ENCODE peak calls at places on chromosomes 2 and 18, in nine cellular contexts. B is adrenal gland, S is body of pancreas, R is GM12891, Q is stomach, J is lower leg skin, M is esophagus squamous epithelium, E is heart left ventricle, V is H1. I is an unnamed sample.

GRCh38 chr2:8627692-8628085 is 54.2 kb upstream of the ID2 start:
- DNase-seq in J (no peak), Q (peak), M (no peak), V (no peak), B (no peak), R (no peak), S (no peak), E (no peak), I (no peak)

GRCh38 chr2:217166241-217166640 is 306.4 kb upstream of the TNP1 start:
- DNase-seq in Q (no peak), R (no peak), B (no peak), S (no peak), E (no peak), M (no peak), J (no peak), V (no peak), I (no peak)

GRCh38 chr2:106143495-106144215 is 50.4 kb downstream of the UXS1 start:
- DNase-seq in E (no peak), M (no peak), B (no peak), S (no peak), J (no peak), V (peak), R (no peak), Q (no peak), I (peak)

GRCh38 chr2:27431395-27431794 is 3.0 kb downstream of the NRBP1 start:
- DNase-seq in V (no peak), R (no peak), S (no peak), J (no peak), E (no peak), M (no peak), B (peak), Q (no peak), I (peak)

GRCh38 chr18:71471963-71472725 is 1072.0 kb downstream of the CBLN2 start:
- DNase-seq in R (no peak), V (no peak), B (no peak), S (no peak), M (no peak), E (no peak), Q (no peak), J (no peak), I (no peak)

GRCh38 chr2:240232264-240232915 is 91.9 kb upstream of the OTOS start:
- DNase-seq in V (no peak), E (peak), J (no peak), S (no peak), B (no peak), M (no peak), R (no peak), Q (no peak), I (no peak)

GRCh38 chr18:27656167-27656778 is 471.2 kb upstream of the CHST9 start:
- DNase-seq in J (no peak), Q (no peak), R (no peak), M (no peak), S (no peak), E (no peak), V (no peak), B (no peak), I (no peak)

GRCh38 chr18:41993151-41993550 is 38.1 kb downstream of the PIK3C3 start:
- DNase-seq in E (no peak), B (no peak), S (no peak), V (no peak), M (no peak), Q (no peak), R (no peak), J (no peak), I (no peak)

GRCh38 chr2:189952536-189953109 is 109.9 kb downstream of the MSTN start:
- DNase-seq in S (no peak), J (no peak), M (no peak), E (no peak), V (no peak), R (peak), Q (no peak), B (no peak), I (no peak)

GRCh38 chr2:75460630-75461029 is 100.1 kb downstream of the EVA1A start:
- DNase-seq in E (no peak), Q (no peak), J (no peak), R (no peak), V (no peak), S (no peak), B (no peak), M (no peak), I (no peak)

GRCh38 chr2:72738096-72738495 is 87.7 kb downstream of the EXOC6B start:
- DNase-seq in R (no peak), B (no peak), E (no peak), V (no peak), M (no peak), Q (no peak), S (no peak), J (no peak), I (no peak)

GRCh38 chr2:185618630-185619029 is 120.0 kb upstream of the FSIP2 start:
- DNase-seq in Q (no peak), J (no peak), E (no peak), V (no peak), M (no peak), B (no peak), R (no peak), S (no peak), I (no peak)

GRCh38 chr18:36101943-36102342 is 27.2 kb downstream of the SLC39A6 start:
- DNase-seq in Q (no peak), S (no peak), E (no peak), R (no peak), B (no peak), J (no peak), M (no peak), V (no peak), I (no peak)

GRCh38 chr2:108417254-108417653 is 31.8 kb upstream of the GCC2 start:
- DNase-seq in M (no peak), B (no peak), S (no peak), J (no peak), R (no peak), V (no peak), Q (peak), E (no peak), I (no peak)

GRCh38 chr2:85459771-85460170 is 41.3 kb downstream of the SH2D6 start:
- DNase-seq in S (no peak), B (no peak), Q (no peak), E (no peak), R (no peak), M (no peak), J (no peak), V (no peak), I (no peak)

GRCh38 chr2:84129018-84129417 is 330.1 kb downstream of the SUCLG1 start:
- DNase-seq in Q (no peak), S (no peak), M (no peak), B (no peak), V (no peak), J (no peak), E (no peak), R (no peak), I (no peak)

GRCh38 chr18:6414118-6414722 is 491 bp downstream of the L3MBTL4 start:
- DNase-seq in R (peak), B (peak), M (no peak), Q (peak), E (peak), S (peak), V (no peak), J (peak), I (no peak)

GRCh38 chr2:239473211-239473805 is 72.5 kb upstream of the HDAC4 start:
- DNase-seq in E (peak), Q (no peak), B (peak), R (no peak), S (no peak), M (no peak), V (no peak), J (peak), I (no peak)

GRCh38 chr2:118853647-118854367 is 6.4 kb upstream of the EN1 start:
- DNase-seq in V (no peak), Q (no peak), E (no peak), M (no peak), R (no peak), J (peak), B (no peak), S (no peak), I (no peak)

GRCh38 chr2:239048771-239049170 is 200.9 kb downstream of the TWIST2 start:
- DNase-seq in M (no peak), S (no peak), E (no peak), J (no peak), Q (no peak), B (no peak), V (no peak), R (no peak), I (no peak)

GRCh38 chr18:37769846-37770245 is 204.2 kb upstream of the CELF4 start:
- DNase-seq in Q (no peak), B (no peak), M (no peak), R (no peak), S (no peak), V (no peak), E (no peak), J (no peak), I (no peak)

GRCh38 chr2:71697106-71698010 is 244.0 kb downstream of the DYSF start:
- DNase-seq in Q (no peak), M (no peak), V (no peak), J (peak), S (no peak), B (no peak), E (no peak), R (no peak), I (no peak)

GRCh38 chr2:144465723-144466122 is 54.2 kb downstream of the ZEB2 start:
- DNase-seq in R (no peak), Q (no peak), E (no peak), V (no peak), S (no peak), M (no peak), J (no peak), B (no peak), I (no peak)

DNA sequence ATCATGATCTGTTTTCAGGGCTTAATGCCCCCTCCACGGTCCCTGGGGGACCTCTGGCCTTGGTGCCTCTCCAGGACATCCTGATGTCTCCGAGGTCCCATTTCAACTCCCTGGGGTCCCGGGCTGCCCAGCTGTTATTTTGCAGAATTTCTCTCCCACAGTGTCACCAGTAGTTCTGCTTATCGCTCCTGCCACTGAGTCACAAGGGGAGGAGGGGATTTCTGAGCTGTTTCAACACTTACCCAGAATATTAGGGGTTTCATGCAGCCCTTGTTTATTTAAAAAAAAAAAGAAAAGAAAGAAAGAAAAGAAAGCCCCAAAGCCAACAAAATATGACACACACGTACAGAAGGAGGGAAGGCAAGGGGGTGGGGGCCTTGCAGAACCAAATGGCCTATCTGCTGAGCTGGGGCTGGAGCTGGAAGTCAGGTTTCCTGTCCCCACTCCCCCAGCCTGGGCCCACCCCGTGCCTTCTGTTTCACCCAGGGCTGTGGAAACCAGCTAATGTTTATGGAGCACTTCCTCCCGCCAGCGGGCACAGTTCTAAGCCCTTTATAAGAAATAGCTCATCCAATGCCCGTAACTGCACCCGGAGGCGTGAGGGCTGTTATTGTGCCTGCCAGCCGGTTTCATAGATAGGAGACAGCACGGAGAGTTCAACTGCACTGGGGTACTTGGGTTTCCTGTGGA is 8.4 kb upstream of the ARID5A start:
- DNase-seq in V (no peak), S (no peak), Q (no peak), R (no peak), M (no peak), E (peak), J (peak), B (peak), I (no peak)
- TF ChIP-seq POLR2A in V (no peak), S (no peak), Q (no peak), R (no peak), M (no peak), E (no peak), J (no peak), B (no peak), I (no peak)

GRCh38 chr2:30293303-30293912 is 62.1 kb downstream of the LBH start:
- DNase-seq in J (no peak), E (peak), B (no peak), M (no peak), S (no peak), V (no peak), R (no peak), Q (no peak), I (peak)
- TF ChIP-seq POLR2A in J (no peak), E (no peak), B (no peak), M (no peak), S (no peak), V (no peak), R (no peak), Q (no peak), I (no peak)

GRCh38 chr2:26356771-26357170 is 10.2 kb upstream of the ADGRF3 start:
- DNase-seq in E (no peak), B (no peak), Q (no peak), R (no peak), S (no peak), V (no peak), J (no peak), M (no peak), I (no peak)

GRCh38 chr2:26352892-26353291 is 6.3 kb upstream of the ADGRF3 start:
- DNase-seq in J (no peak), Q (no peak), S (no peak), E (no peak), R (no peak), V (no peak), B (no peak), M (no peak), I (peak)

GRCh38 chr2:26351375-26352090 is 4.9 kb upstream of the ADGRF3 start:
- DNase-seq in M (no peak), R (no peak), J (no peak), S (no peak), E (no peak), B (no peak), Q (no peak), V (no peak), I (no peak)

GRCh38 chr2:26359886-26360473 is 13.4 kb upstream of the ADGRF3 start:
- DNase-seq in J (no peak), Q (no peak), R (no peak), E (no peak), M (no peak), B (no peak), V (no peak), S (no peak), I (no peak)

GRCh38 chr2:26355038-26355995 is 8.7 kb upstream of the ADGRF3 start:
- DNase-seq in V (no peak), E (no peak), Q (no peak), R (no peak), J (no peak), S (no peak), M (no peak), B (peak), I (peak)
- TF ChIP-seq POLR2A in V (no peak), E (no peak), Q (no peak), R (no peak), J (no peak), S (no peak), M (no peak), B (no peak), I (no peak)

GRCh38 chr2:96163768-96164429 is 18.7 kb upstream of the DUSP2 start:
- DNase-seq in R (no peak), S (no peak), B (no peak), Q (no peak), E (no peak), M (no peak), J (peak), V (no peak), I (no peak)
- TF ChIP-seq POLR2A in R (no peak), S (no peak), B (no peak), Q (no peak), E (no peak), M (no peak), J (no peak), V (no peak), I (no peak)

GRCh38 chr2:62705859-62706720 is 577 bp downstream of the EHBP1 start:
- DNase-seq in J (peak), Q (peak), B (peak), S (peak), E (peak), M (no peak), R (peak), V (no peak), I (peak)

GRCh38 chr2:62704654-62705006 is 883 bp upstream of the EHBP1 start:
- DNase-seq in Q (no peak), B (no peak), M (no peak), V (no peak), E (no peak), S (no peak), R (no peak), J (no peak), I (no peak)

GRCh38 chr2:62706721-62707516 is 1.4 kb downstream of the EHBP1 start:
- DNase-seq in S (no peak), M (no peak), V (no peak), E (no peak), R (no peak), J (no peak), Q (no peak), B (no peak), I (no peak)

GRCh38 chr2:62708751-62709150 is 3.2 kb downstream of the EHBP1 start:
- DNase-seq in S (no peak), R (no peak), E (no peak), M (no peak), B (no peak), V (no peak), Q (no peak), J (no peak), I (no peak)

GRCh38 chr2:62705007-62705829 is at the start of gene EHBP1:
- DNase-seq in V (peak), R (peak), M (peak), J (peak), Q (peak), E (peak), S (peak), B (peak), I (peak)
- TF ChIP-seq POLR2A in V (no peak), R (peak), M (no peak), J (no peak), Q (peak), E (peak), S (peak), B (peak), I (peak)

GRCh38 chr2:218244204-218244603 is 16.6 kb upstream of the GPBAR1 start:
- DNase-seq in R (no peak), J (no peak), M (no peak), E (no peak), V (no peak), B (no peak), S (no peak), Q (no peak), I (no peak)

GRCh38 chr2:218249686-218250085 is 11.1 kb upstream of the GPBAR1 start:
- DNase-seq in B (no peak), V (no peak), Q (peak), J (no peak), S (no peak), E (no peak), M (no peak), R (no peak), I (no peak)

GRCh38 chr2:218244665-218245064 is 16.1 kb upstream of the GPBAR1 start:
- DNase-seq in B (no peak), S (no peak), R (no peak), M (no peak), E (no peak), V (no peak), Q (no peak), J (no peak), I (no peak)

GRCh38 chr2:218245214-218245613 is 15.6 kb upstream of the GPBAR1 start:
- DNase-seq in V (no peak), E (no peak), R (no peak), M (no peak), Q (no peak), S (no peak), B (no peak), J (no peak), I (no peak)
- TF ChIP-seq POLR2A in V (no peak), E (no peak), R (peak), M (no peak), Q (no peak), S (no peak), B (no peak), J (no peak), I (no peak)

DNA sequence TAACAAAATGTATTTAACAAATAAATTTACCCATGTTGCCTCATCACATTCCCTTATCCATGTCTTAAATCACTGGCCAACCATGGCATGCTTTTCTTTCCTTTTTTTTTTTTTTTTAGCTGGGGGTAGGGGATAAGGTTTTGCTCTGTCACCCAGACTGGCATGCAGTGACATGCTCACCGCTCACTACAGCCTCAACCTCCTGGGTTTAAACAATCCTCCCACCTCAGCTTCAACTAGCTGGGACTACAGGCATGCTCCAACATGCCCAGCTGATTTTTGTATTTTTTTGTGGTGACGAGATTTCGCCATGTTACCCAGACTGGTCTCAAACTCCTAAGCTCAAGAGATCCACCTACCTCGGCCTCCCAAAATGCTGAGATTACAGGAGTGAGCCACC is 266.4 kb downstream of the THSD7B start:
- DNase-seq in E (no peak), M (no peak), S (no peak), J (no peak), R (no peak), V (no peak), B (no peak), Q (no peak), I (no peak)
- TF ChIP-seq POLR2A in E (no peak), M (no peak), S (no peak), J (no peak), R (no peak), V (no peak), B (no peak), Q (no peak), I (no peak)

GRCh38 chr18:3675446-3675845 is 225.5 kb downstream of the TGIF1 start:
- DNase-seq in S (no peak), J (no peak), R (no peak), B (no peak), M (no peak), V (no peak), E (no peak), Q (no peak), I (peak)

GRCh38 chr18:3679254-3679653 is 229.3 kb downstream of the TGIF1 start:
- DNase-seq in Q (no peak), S (no peak), M (no peak), B (no peak), R (no peak), E (no peak), V (no peak), J (no peak), I (no peak)

GRCh38 chr18:3671181-3671580 is 221.2 kb downstream of the TGIF1 start:
- DNase-seq in E (no peak), S (no peak), M (no peak), J (no peak), Q (peak), V (no peak), B (no peak), R (no peak), I (no peak)

GRCh38 chr18:3675994-3676393 is 226.0 kb downstream of the TGIF1 start:
- DNase-seq in S (no peak), B (no peak), V (no peak), Q (no peak), M (no peak), R (no peak), E (no peak), J (no peak), I (no peak)
- TF ChIP-seq POLR2A in S (no peak), B (no peak), V (no peak), Q (no peak), M (no peak), R (no peak), E (no peak), J (no peak), I (no peak)

GRCh38 chr18:55322176-55322735 is 265.7 kb downstream of the TCF4 start:
- DNase-seq in E (peak), B (peak), J (peak), Q (peak), R (no peak), V (no peak), M (no peak), S (peak), I (no peak)
- TF ChIP-seq POLR2A in E (peak), B (peak), J (peak), Q (no peak), R (peak), V (no peak), M (no peak), S (peak), I (no peak)

GRCh38 chr2:69770193-69770702 is 28.3 kb downstream of the ANXA4 start:
- DNase-seq in Q (no peak), B (peak), V (no peak), J (no peak), R (no peak), S (no peak), M (no peak), E (no peak), I (peak)
- TF ChIP-seq POLR2A in Q (no peak), B (no peak), V (no peak), J (no peak), R (no peak), S (no peak), M (no peak), E (no peak), I (no peak)